ENCODE peak calls at places on chromosomes 4 and X, in six cellular contexts. One of them, this sample, is unnamed.

GRCh38 chr4:106194801-106195200 is 121.2 kb downstream of the TBCK start:
- DNase-seq in Caco-2: no peak
- DNase-seq in body of pancreas: no peak
- DNase-seq in psoas muscle: no peak
- DNase-seq in GM23338: no peak
- DNase-seq in spleen: no peak
- DNase-seq in this sample: no peak

GRCh38 chrX:12360389-12360788 is 222.1 kb downstream of the FRMPD4 start:
- DNase-seq in Caco-2: no peak
- DNase-seq in body of pancreas: no peak
- DNase-seq in psoas muscle: no peak
- DNase-seq in GM23338: no peak
- DNase-seq in spleen: no peak
- DNase-seq in this sample: no peak

GRCh38 chr4:176814770-176815169 is 22.0 kb upstream of the VEGFC start:
- DNase-seq in Caco-2: no peak
- DNase-seq in body of pancreas: no peak
- DNase-seq in psoas muscle: no peak
- DNase-seq in GM23338: no peak
- DNase-seq in spleen: no peak
- DNase-seq in this sample: no peak

GRCh38 chr4:118799235-118799932 is 36.5 kb downstream of the SEC24D start:
- DNase-seq in Caco-2: no peak
- DNase-seq in body of pancreas: no peak
- DNase-seq in psoas muscle: no peak
- DNase-seq in GM23338: no peak
- DNase-seq in spleen: no peak
- DNase-seq in this sample: no peak

GRCh38 chrX:110734894-110735541 is 60.6 kb downstream of the CHRDL1 start:
- DNase-seq in Caco-2: no peak
- DNase-seq in body of pancreas: no peak
- DNase-seq in psoas muscle: no peak
- DNase-seq in GM23338: peak; percentile 35
- DNase-seq in spleen: no peak
- DNase-seq in this sample: no peak

GRCh38 chr4:9765091-9765490 is 16.3 kb upstream of the DRD5 start:
- DNase-seq in Caco-2: peak; percentile 18
- DNase-seq in body of pancreas: peak; percentile 13
- DNase-seq in psoas muscle: no peak
- DNase-seq in GM23338: peak; percentile 65
- DNase-seq in spleen: no peak
- DNase-seq in this sample: no peak

GRCh38 chr4:169014581-169014980 is 4.5 kb upstream of the CBR4 start:
- DNase-seq in Caco-2: no peak
- DNase-seq in body of pancreas: no peak
- DNase-seq in psoas muscle: no peak
- DNase-seq in GM23338: no peak
- DNase-seq in spleen: no peak
- DNase-seq in this sample: no peak

GRCh38 chr4:60522265-60522664 is 677.9 kb upstream of the ADGRL3 start:
- DNase-seq in Caco-2: no peak
- DNase-seq in body of pancreas: no peak
- DNase-seq in psoas muscle: no peak
- DNase-seq in GM23338: peak; percentile 6
- DNase-seq in spleen: no peak
- DNase-seq in this sample: no peak

GRCh38 chr4:125323547-125324100 is 8.9 kb downstream of the FAT4 start:
- DNase-seq in Caco-2: no peak
- DNase-seq in body of pancreas: peak; percentile 16
- DNase-seq in psoas muscle: no peak
- DNase-seq in GM23338: no peak
- DNase-seq in spleen: no peak
- DNase-seq in this sample: no peak

GRCh38 chr4:6372649-6373525 is 99.5 kb downstream of the PPP2R2C start:
- DNase-seq in Caco-2: peak; percentile 50
- DNase-seq in body of pancreas: peak; percentile 10
- DNase-seq in psoas muscle: peak; percentile 10
- DNase-seq in GM23338: peak; percentile 81
- DNase-seq in spleen: no peak
- DNase-seq in this sample: no peak

GRCh38 chr4:56048621-56049427 is 100.1 kb downstream of the CEP135 start:
- DNase-seq in Caco-2: peak; percentile 84
- DNase-seq in body of pancreas: peak; percentile 23
- DNase-seq in psoas muscle: no peak
- DNase-seq in GM23338: peak; percentile 80
- DNase-seq in spleen: peak; percentile 83
- DNase-seq in this sample: peak; percentile 16

GRCh38 chrX:141669689-141670088 is 28.9 kb downstream of the SPANXD start:
- DNase-seq in Caco-2: no peak
- DNase-seq in body of pancreas: no peak
- DNase-seq in psoas muscle: no peak
- DNase-seq in GM23338: no peak
- DNase-seq in spleen: no peak
- DNase-seq in this sample: no peak

GRCh38 chr4:11467931-11468330 is 39.2 kb upstream of the HS3ST1 start:
- DNase-seq in Caco-2: no peak
- DNase-seq in body of pancreas: no peak
- DNase-seq in psoas muscle: no peak
- DNase-seq in GM23338: no peak
- DNase-seq in spleen: no peak
- DNase-seq in this sample: no peak

GRCh38 chr4:25367004-25367621 is 9.9 kb upstream of the ANAPC4 start:
- DNase-seq in Caco-2: peak; percentile 24
- DNase-seq in body of pancreas: no peak
- DNase-seq in psoas muscle: no peak
- DNase-seq in GM23338: peak; percentile 71
- DNase-seq in spleen: no peak
- DNase-seq in this sample: no peak

GRCh38 chr4:123495530-123495929 is 98.9 kb downstream of the SPRY1 start:
- DNase-seq in Caco-2: no peak
- DNase-seq in body of pancreas: no peak
- DNase-seq in psoas muscle: peak; percentile 63
- DNase-seq in GM23338: no peak
- DNase-seq in spleen: no peak
- DNase-seq in this sample: no peak

GRCh38 chr4:95118507-95118906 is 360.8 kb downstream of the BMPR1B start:
- DNase-seq in Caco-2: no peak
- DNase-seq in body of pancreas: no peak
- DNase-seq in psoas muscle: no peak
- DNase-seq in GM23338: no peak
- DNase-seq in spleen: no peak
- DNase-seq in this sample: no peak

GRCh38 chr4:80989921-80990544 is 40.5 kb upstream of the BMP3 start:
- DNase-seq in Caco-2: peak; percentile 43
- DNase-seq in body of pancreas: peak; percentile 36
- DNase-seq in psoas muscle: no peak
- DNase-seq in GM23338: peak; percentile 83
- DNase-seq in spleen: no peak
- DNase-seq in this sample: no peak

GRCh38 chrX:108022491-108023089 is 22.3 kb upstream of the VSIG1 start:
- DNase-seq in Caco-2: no peak
- DNase-seq in body of pancreas: no peak
- DNase-seq in psoas muscle: no peak
- DNase-seq in GM23338: no peak
- DNase-seq in spleen: no peak
- DNase-seq in this sample: no peak

GRCh38 chr4:165379662-165380061 is 854 bp downstream of the CPE start:
- DNase-seq in Caco-2: no peak
- DNase-seq in body of pancreas: no peak
- DNase-seq in psoas muscle: peak; percentile 46
- DNase-seq in GM23338: peak; percentile 62
- DNase-seq in spleen: no peak
- DNase-seq in this sample: no peak

GRCh38 chr4:28879178-28879577 is 1841.0 kb upstream of the PCDH7 start:
- DNase-seq in Caco-2: no peak
- DNase-seq in body of pancreas: no peak
- DNase-seq in psoas muscle: no peak
- DNase-seq in GM23338: no peak
- DNase-seq in spleen: no peak
- DNase-seq in this sample: no peak

DNA sequence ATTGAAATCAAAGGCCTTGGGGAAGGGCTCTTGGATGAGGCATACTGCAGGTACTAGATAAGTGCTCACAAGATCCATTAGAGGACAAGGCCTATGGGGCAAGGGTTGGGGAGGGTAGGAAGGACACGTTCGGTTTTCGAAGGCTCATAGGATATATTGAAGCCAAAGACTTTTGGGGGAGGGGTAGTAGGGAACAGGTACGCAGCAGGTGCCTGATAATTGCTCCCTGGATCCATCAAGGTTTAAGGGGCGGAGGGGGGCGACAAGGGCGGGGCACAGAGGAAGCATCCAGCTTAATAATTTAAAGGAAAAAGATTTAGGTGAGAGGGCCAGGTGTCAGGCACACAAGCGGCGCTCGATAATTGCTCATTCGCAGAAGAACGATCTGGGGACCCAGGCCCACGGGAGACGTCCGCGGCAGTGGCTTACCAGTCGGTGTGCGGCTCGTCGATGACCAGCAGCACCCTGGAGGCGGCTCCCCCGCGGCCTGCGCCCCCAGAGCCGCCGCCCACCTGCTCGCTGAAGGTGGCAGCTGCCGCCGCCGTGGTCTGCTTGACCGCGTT is 653 bp downstream of the SYN1 start:
- DNase-seq in Caco-2: no peak
- DNase-seq in body of pancreas: no peak
- DNase-seq in psoas muscle: no peak
- DNase-seq in GM23338: no peak
- DNase-seq in spleen: no peak
- DNase-seq in this sample: no peak
- H3K4me3 ChIP-seq in Caco-2: no peak overlapping the region
- H3K4me3 ChIP-seq in body of pancreas: no peak overlapping the region
- H3K4me3 ChIP-seq in psoas muscle: no peak overlapping the region
- H3K4me3 ChIP-seq in GM23338: peak overlapping the region; percentile 51
- H3K4me3 ChIP-seq in spleen: peak overlapping the region; percentile 34
- H3K4me3 ChIP-seq in this sample: no peak overlapping the region

GRCh38 chr4:1712216-1713002 is at the start of gene SLBP:
- DNase-seq in Caco-2: peak; percentile 98
- DNase-seq in body of pancreas: peak; percentile 98
- DNase-seq in psoas muscle: peak; percentile 97
- DNase-seq in GM23338: peak; percentile 94
- DNase-seq in spleen: peak; percentile 100
- DNase-seq in this sample: peak; percentile 94
- TF ChIP-seq CTCF in Caco-2: no peak
- TF ChIP-seq CTCF in body of pancreas: no peak
- TF ChIP-seq CTCF in psoas muscle: no peak
- TF ChIP-seq CTCF in GM23338: no peak
- TF ChIP-seq CTCF in spleen: no peak
- TF ChIP-seq CTCF in this sample: no peak

GRCh38 chr4:17068396-17068795 is 170.0 kb upstream of the LDB2 start:
- DNase-seq in Caco-2: no peak
- DNase-seq in body of pancreas: no peak
- DNase-seq in psoas muscle: no peak
- DNase-seq in GM23338: no peak
- DNase-seq in spleen: no peak
- DNase-seq in this sample: no peak
- H3K4me1 ChIP-seq in Caco-2: no peaks in the 10 kb centered on the region
- H3K4me1 ChIP-seq in body of pancreas: no peaks in the 10 kb centered on the region
- H3K4me1 ChIP-seq in psoas muscle: no peaks in the 10 kb centered on the region
- H3K4me1 ChIP-seq in GM23338: no peaks in the 10 kb centered on the region
- H3K4me1 ChIP-seq in spleen: no peaks in the 10 kb centered on the region
- H3K4me1 ChIP-seq in this sample: no peaks in the 10 kb centered on the region

DNA sequence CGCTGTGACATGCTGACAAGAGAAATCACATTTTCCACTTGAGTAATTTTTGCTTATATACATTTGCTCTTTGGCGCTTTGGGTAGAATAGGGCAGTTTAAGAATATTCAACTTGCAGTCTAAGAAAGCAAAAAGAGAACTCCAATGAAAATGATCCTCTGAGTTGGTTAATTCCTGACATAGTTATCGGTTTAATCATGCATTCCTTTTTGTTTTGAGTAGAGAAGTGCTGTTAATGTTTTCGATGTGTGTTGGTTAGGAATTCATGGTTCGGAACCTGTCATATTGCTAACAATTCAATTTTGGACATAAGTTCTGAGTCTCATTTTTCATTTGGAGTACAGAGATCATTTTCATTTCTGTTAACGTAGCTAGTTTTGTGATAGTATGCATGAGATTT is 700.6 kb upstream of the PITX2 start:
- DNase-seq in Caco-2: no peak
- DNase-seq in body of pancreas: no peak
- DNase-seq in psoas muscle: no peak
- DNase-seq in GM23338: no peak
- DNase-seq in spleen: no peak
- DNase-seq in this sample: no peak
- H3K4me3 ChIP-seq in Caco-2: no peak overlapping the region
- H3K4me3 ChIP-seq in body of pancreas: no peak overlapping the region
- H3K4me3 ChIP-seq in psoas muscle: no peak overlapping the region
- H3K4me3 ChIP-seq in GM23338: no peak overlapping the region
- H3K4me3 ChIP-seq in spleen: no peak overlapping the region
- H3K4me3 ChIP-seq in this sample: no peak overlapping the region

GRCh38 chrX:40272141-40272540 is 174.4 kb upstream of the BCOR start:
- DNase-seq in Caco-2: no peak
- DNase-seq in body of pancreas: no peak
- DNase-seq in psoas muscle: no peak
- DNase-seq in GM23338: no peak
- DNase-seq in spleen: peak; percentile 25
- DNase-seq in this sample: no peak

GRCh38 chrX:40266490-40267333 is 169.0 kb upstream of the BCOR start:
- DNase-seq in Caco-2: peak; percentile 76
- DNase-seq in body of pancreas: peak; percentile 66
- DNase-seq in psoas muscle: peak; percentile 82
- DNase-seq in GM23338: peak; percentile 82
- DNase-seq in spleen: peak; percentile 88
- DNase-seq in this sample: peak; percentile 75

GRCh38 chrX:40268126-40268525 is 170.4 kb upstream of the BCOR start:
- DNase-seq in Caco-2: no peak
- DNase-seq in body of pancreas: no peak
- DNase-seq in psoas muscle: no peak
- DNase-seq in GM23338: no peak
- DNase-seq in spleen: no peak
- DNase-seq in this sample: no peak

GRCh38 chrX:40262641-40263560 is 165.1 kb upstream of the BCOR start:
- DNase-seq in Caco-2: no peak
- DNase-seq in body of pancreas: no peak
- DNase-seq in psoas muscle: peak; percentile 55
- DNase-seq in GM23338: no peak
- DNase-seq in spleen: peak; percentile 64
- DNase-seq in this sample: peak; percentile 43

DNA sequence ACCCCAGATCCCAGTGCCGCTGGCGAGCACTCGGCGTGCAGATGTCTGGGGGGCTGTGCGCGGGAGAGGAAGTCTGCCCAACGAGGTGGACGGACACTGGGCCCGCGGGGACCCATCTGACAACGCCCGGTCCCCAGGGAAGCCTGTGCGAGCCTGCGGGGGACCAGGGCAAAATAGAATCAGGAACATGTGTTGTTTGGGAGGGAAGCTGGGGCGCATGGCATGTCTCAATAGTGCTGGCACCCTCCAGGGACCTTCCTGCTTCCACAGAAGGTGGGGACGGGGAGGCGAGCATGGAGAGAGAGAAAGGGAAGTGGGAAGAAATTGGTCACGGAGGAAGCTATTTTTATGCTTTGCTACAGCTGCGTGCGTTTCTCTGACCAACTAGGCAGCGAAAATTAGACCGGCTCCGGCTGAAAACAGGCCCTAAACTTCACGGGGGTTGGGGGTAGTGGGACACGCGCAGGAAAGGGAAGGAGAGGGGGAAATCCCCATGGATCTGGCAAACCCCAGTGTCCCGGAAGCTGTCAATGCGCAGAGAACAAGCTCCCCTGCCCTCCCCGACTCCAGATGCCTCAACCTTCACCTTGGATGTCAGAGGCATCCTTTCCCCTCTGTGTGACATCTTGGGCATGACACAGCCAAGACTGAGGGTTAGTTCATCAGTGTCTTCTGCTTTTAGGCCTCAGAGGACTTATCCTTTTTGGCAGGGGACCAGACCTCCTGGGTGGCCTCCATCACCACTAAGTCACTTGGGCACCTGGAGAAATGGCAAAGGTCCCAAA is 169.8 kb upstream of the BCOR start:
- DNase-seq in Caco-2: no peak
- DNase-seq in body of pancreas: peak; percentile 23
- DNase-seq in psoas muscle: no peak
- DNase-seq in GM23338: no peak
- DNase-seq in spleen: peak; percentile 72
- DNase-seq in this sample: no peak
- TF ChIP-seq CTCF in Caco-2: no peak
- TF ChIP-seq CTCF in body of pancreas: no peak
- TF ChIP-seq CTCF in psoas muscle: no peak
- TF ChIP-seq CTCF in GM23338: no peak
- TF ChIP-seq CTCF in spleen: no peak
- TF ChIP-seq CTCF in this sample: no peak

This sample was measured in uterus.